ENCODE peak calls at places on chromosomes 13 and 19, in four cellular contexts. One of them, this sample, is unnamed.

GRCh38 chr13:29664591-29664990 is 69.1 kb upstream of the SLC7A1 start:
- DNase-seq in IMR-90: no peak
- DNase-seq in A549: no peak
- DNase-seq in Caco-2: no peak
- DNase-seq in this sample: no peak

GRCh38 chr13:90675129-90675528 is 672.4 kb upstream of the MIR17HG start:
- DNase-seq in Caco-2: no peak
- DNase-seq in A549: no peak
- DNase-seq in IMR-90: no peak
- DNase-seq in this sample: no peak

GRCh38 chr13:73984949-73985691 is 149.1 kb downstream of the KLF12 start:
- DNase-seq in IMR-90: no peak
- DNase-seq in A549: no peak
- DNase-seq in Caco-2: no peak
- DNase-seq in this sample: no peak

GRCh38 chr13:48562296-48563066 is 29.6 kb upstream of the RCBTB2 start:
- DNase-seq in A549: no peak
- DNase-seq in Caco-2: no peak
- DNase-seq in IMR-90: no peak
- DNase-seq in this sample: no peak

GRCh38 chr13:32548837-32549236 is 10.2 kb upstream of the N4BP2L2 start:
- DNase-seq in A549: no peak
- DNase-seq in Caco-2: no peak
- DNase-seq in IMR-90: peak
- DNase-seq in this sample: peak

GRCh38 chr13:33937373-33938087 is 119.6 kb downstream of the RFC3 start:
- DNase-seq in IMR-90: no peak
- DNase-seq in A549: no peak
- DNase-seq in Caco-2: no peak
- DNase-seq in this sample: no peak

GRCh38 chr19:52664461-52664860 is 26.3 kb upstream of the ZNF83 start:
- DNase-seq in IMR-90: no peak
- DNase-seq in Caco-2: no peak
- DNase-seq in A549: no peak
- DNase-seq in this sample: no peak

GRCh38 chr13:43448605-43449004 is 338.2 kb downstream of the ENOX1 start:
- DNase-seq in IMR-90: no peak
- DNase-seq in A549: no peak
- DNase-seq in Caco-2: no peak
- DNase-seq in this sample: no peak

GRCh38 chr13:89061821-89062220 is 1390.7 kb downstream of the SLITRK5 start:
- DNase-seq in A549: no peak
- DNase-seq in IMR-90: no peak
- DNase-seq in Caco-2: no peak
- DNase-seq in this sample: no peak

GRCh38 chr19:2207991-2208860 is 27.9 kb downstream of the PLEKHJ1 start:
- DNase-seq in IMR-90: peak
- DNase-seq in A549: no peak
- DNase-seq in Caco-2: no peak
- DNase-seq in this sample: peak

GRCh38 chr19:15379996-15380647 is 535 bp upstream of the AKAP8 start:
- DNase-seq in A549: peak
- DNase-seq in Caco-2: peak
- DNase-seq in IMR-90: peak
- DNase-seq in this sample: peak

GRCh38 chr19:11423164-11423803 is 4.2 kb upstream of the RGL3 start:
- DNase-seq in A549: no peak
- DNase-seq in Caco-2: no peak
- DNase-seq in IMR-90: no peak
- DNase-seq in this sample: no peak

GRCh38 chr19:29612801-29613595 is 6.9 kb downstream of the POP4 start:
- DNase-seq in IMR-90: no peak
- DNase-seq in Caco-2: no peak
- DNase-seq in A549: no peak
- DNase-seq in this sample: no peak

GRCh38 chr19:29616541-29616940 is 10.5 kb downstream of the POP4 start:
- DNase-seq in IMR-90: no peak
- DNase-seq in A549: no peak
- DNase-seq in Caco-2: no peak
- DNase-seq in this sample: no peak

GRCh38 chr19:29615891-29616425 is 9.9 kb downstream of the POP4 start:
- DNase-seq in Caco-2: no peak
- DNase-seq in IMR-90: no peak
- DNase-seq in A549: no peak
- DNase-seq in this sample: no peak

GRCh38 chr19:29614046-29614445 is 8.0 kb downstream of the POP4 start:
- DNase-seq in Caco-2: no peak
- DNase-seq in A549: no peak
- DNase-seq in IMR-90: no peak
- DNase-seq in this sample: no peak

DNA sequence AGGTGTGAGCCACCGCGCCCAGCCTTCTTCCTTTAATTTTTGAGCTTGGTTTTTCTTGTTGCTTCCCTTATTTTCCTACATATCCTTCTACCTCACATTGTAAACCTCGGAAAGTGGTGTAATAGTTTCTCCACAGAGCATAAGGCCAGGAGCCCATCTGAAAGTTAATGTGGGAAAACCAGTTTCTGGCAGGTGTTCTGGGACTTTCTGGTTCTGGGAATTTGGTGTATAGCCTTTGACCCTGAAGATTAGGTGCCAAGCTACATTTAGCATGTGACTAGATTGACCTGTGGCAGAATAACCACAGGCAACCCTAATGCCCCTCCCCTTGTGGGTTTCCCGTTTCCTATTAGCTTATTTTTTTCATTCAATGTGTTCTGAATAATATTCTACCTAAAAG is 8.7 kb downstream of the POP4 start:
- DNase-seq in Caco-2: no peak
- DNase-seq in A549: no peak
- DNase-seq in IMR-90: no peak
- DNase-seq in this sample: no peak
- H3K4me3 ChIP-seq in Caco-2: no peak
- H3K4me3 ChIP-seq in A549: no peak
- H3K4me3 ChIP-seq in IMR-90: no peak
- H3K4me3 ChIP-seq in this sample: no peak

GRCh38 chr19:28239270-28239669 is 973.7 kb downstream of the UQCRFS1 start:
- DNase-seq in Caco-2: no peak
- DNase-seq in IMR-90: no peak
- DNase-seq in A549: no peak
- DNase-seq in this sample: peak
- TF ChIP-seq CTCF in Caco-2: peak
- TF ChIP-seq CTCF in IMR-90: no peak
- TF ChIP-seq CTCF in A549: no peak
- TF ChIP-seq CTCF in this sample: peak

DNA sequence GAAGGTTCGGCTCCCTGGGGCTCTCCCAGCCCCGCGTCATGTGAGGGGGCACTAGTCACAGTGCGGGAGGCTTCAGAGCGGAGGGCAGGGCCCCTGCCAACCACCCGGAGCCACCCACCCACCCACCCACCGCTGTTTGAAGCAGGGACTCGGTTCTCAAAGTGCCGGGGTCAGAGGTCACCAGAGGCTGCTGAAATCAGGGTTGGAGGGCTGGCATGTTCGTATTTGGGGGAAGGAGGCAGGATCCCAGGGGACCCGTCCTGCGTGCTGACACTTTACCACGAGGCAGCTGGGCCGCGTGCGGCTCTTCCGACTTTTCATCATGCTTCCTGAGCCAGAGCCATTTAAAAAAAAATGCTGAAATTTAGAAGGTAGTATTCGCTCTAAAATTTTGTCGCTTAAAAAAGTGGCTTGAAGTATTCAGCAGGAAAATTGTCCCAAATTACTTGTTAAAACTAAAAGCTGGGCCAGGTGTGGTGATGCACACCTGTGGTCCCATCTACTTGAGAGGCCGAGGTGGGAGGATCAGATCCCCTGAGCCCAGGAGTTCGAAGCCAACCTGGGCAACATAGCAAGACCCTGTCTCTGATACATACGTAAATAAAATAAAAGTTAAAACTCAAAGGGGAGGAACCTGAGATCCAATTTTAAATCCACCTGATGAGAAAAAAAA is 21.2 kb downstream of the ATP11A start:
- DNase-seq in Caco-2: peak
- DNase-seq in A549: no peak
- DNase-seq in IMR-90: no peak
- DNase-seq in this sample: no peak
- H3K4me3 ChIP-seq in Caco-2: peak
- H3K4me3 ChIP-seq in A549: peak
- H3K4me3 ChIP-seq in IMR-90: no peak
- H3K4me3 ChIP-seq in this sample: peak

GRCh38 chr19:55345818-55346724 is 6.4 kb downstream of the KMT5C start:
- DNase-seq in Caco-2: peak
- DNase-seq in IMR-90: no peak
- DNase-seq in A549: no peak
- DNase-seq in this sample: peak

GRCh38 chr19:55345101-55345817 is 5.6 kb downstream of the KMT5C start:
- DNase-seq in A549: no peak
- DNase-seq in Caco-2: peak
- DNase-seq in IMR-90: no peak
- DNase-seq in this sample: no peak

GRCh38 chr19:55342044-55342531 is 2.4 kb downstream of the KMT5C start:
- DNase-seq in Caco-2: no peak
- DNase-seq in A549: no peak
- DNase-seq in IMR-90: no peak
- DNase-seq in this sample: no peak

GRCh38 chr19:55346725-55347441 is 7.2 kb downstream of the KMT5C start:
- DNase-seq in A549: no peak
- DNase-seq in IMR-90: no peak
- DNase-seq in Caco-2: peak
- DNase-seq in this sample: peak

DNA sequence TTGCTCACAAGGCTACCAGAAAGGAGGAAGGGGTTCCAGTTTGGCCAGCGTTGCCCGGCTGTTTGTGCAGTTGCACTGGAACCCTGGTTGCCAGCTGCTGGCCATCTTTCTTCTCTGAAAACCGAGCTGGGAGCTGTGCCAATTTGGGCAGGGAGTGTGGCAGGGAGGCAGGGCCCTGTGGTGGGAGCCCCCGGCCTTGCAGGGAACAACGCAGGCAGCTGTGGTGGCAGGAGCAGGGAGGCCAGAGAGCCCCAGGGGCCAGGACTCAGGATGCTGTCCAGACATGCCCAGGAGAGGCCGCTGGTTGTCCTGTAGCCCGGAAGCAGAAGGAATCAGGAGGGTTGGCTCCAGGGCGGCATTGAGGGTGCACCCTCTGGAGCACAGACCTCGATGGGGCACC is 4.8 kb downstream of the KMT5C start:
- DNase-seq in Caco-2: peak
- DNase-seq in IMR-90: no peak
- DNase-seq in A549: no peak
- DNase-seq in this sample: no peak
- TF ChIP-seq CTCF in Caco-2: no peak
- TF ChIP-seq CTCF in IMR-90: no peak
- TF ChIP-seq CTCF in A549: no peak
- TF ChIP-seq CTCF in this sample: no peak

DNA sequence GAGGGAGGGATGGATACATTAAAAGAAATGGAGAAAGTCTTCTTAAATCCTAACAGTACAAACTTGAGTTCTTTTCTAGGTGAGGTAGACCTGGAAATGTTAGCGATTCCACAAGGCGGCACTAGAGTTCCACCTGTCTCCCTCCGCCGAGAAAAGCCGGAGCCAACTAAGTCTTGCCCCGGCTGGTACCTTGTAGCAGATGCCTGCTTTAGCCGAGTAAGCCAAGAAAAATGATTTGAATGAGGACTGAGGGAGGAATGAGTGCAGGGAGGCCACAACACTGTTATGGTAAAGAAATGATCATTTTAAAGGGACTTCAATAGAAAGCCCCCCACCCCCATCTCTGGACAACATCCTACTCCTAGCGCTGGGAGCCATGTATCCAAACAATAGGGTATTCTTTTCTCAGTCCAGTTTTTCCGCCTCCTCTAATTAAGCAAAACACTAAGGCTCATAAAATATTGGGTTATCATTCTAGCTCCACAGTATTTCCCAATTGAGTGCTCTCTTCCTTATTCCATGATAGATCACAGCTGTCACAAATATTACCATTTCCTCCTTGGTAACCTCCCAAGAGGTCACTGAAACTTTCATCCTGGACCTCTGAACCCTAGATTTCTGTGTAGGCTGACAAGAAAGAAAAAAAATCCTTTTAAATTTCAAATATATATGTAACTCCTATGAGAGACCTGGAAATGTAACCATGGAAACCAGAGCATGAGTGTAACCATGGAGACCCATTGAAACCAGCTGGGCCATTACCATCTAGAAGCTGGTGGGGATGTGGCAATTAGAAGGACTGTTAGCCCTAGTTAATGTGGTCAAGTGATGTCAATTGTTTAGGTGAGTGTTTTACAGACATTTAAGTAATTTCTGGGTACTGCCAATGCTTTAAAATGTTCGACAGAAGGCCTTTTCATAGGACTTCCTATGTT is 58.3 kb downstream of the GPALPP1 start:
- DNase-seq in Caco-2: peak
- DNase-seq in A549: peak
- DNase-seq in IMR-90: peak
- DNase-seq in this sample: peak
- H3K4me3 ChIP-seq in Caco-2: peak
- H3K4me3 ChIP-seq in A549: peak
- H3K4me3 ChIP-seq in IMR-90: peak
- H3K4me3 ChIP-seq in this sample: peak

GRCh38 chr19:48506138-48506733 is 5.4 kb downstream of the LMTK3 start:
- DNase-seq in IMR-90: peak
- DNase-seq in A549: no peak
- DNase-seq in Caco-2: no peak
- DNase-seq in this sample: peak
- TF ChIP-seq CTCF in IMR-90: peak
- TF ChIP-seq CTCF in A549: peak
- TF ChIP-seq CTCF in Caco-2: peak
- TF ChIP-seq CTCF in this sample: peak

DNA sequence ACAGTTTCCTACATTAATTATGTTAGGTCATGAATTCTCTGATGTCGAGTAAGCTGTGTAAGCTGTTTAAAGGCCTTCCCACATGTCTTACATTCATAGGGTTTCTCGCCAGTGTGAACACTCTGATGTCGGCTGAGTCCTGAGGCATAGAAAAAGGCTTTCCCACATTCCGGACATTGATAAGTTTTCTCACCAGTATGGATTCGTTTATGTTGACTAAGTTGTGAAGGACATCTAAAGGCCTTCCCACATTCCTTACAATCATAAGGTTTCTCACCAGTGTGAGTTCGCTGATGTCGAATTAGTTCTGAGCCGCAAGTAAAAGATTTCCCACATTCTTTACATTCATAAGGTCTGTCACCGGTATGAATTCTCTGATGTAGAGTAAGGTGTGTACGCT is 24.9 kb downstream of the ZNF850 start:
- DNase-seq in A549: no peak
- DNase-seq in Caco-2: no peak
- DNase-seq in IMR-90: no peak
- DNase-seq in this sample: no peak
- H3K4me3 ChIP-seq in A549: no peak
- H3K4me3 ChIP-seq in Caco-2: no peak
- H3K4me3 ChIP-seq in IMR-90: no peak
- H3K4me3 ChIP-seq in this sample: no peak

GRCh38 chr13:99418663-99419140 is 82.6 kb upstream of the TM9SF2 start:
- DNase-seq in Caco-2: peak
- DNase-seq in IMR-90: no peak
- DNase-seq in A549: no peak
- DNase-seq in this sample: no peak
- TF ChIP-seq CTCF in Caco-2: no peak
- TF ChIP-seq CTCF in IMR-90: no peak
- TF ChIP-seq CTCF in A549: no peak
- TF ChIP-seq CTCF in this sample: no peak

This sample was measured in fibroblast of mammary gland.